ENCODE peak calls at places on chromosome 1, in four cellular contexts. Z is neural progenitor cell, K is iPS-NIHi11, E is GDM1. S is an unnamed sample.

GRCh38 chr1:63984257-63984626 is 210.4 kb downstream of the ROR1 start:
- DNase-seq in Z (no peak), K (no peak), E (no peak), S (no peak)

GRCh38 chr1:228005511-228006033 is 1.2 kb upstream of the WNT3A start:
- DNase-seq in Z (no peak), K (no peak), E (no peak), S (no peak)

GRCh38 chr1:225809842-225810578 is at the start of gene EPHX1:
- DNase-seq in Z (peak; percentile 93), K (peak; percentile 95), E (peak; percentile 81), S (peak; percentile 79)

GRCh38 chr1:17125756-17126237 is 6.5 kb upstream of the PADI2 start:
- DNase-seq in Z (peak; percentile 94), K (peak; percentile 92), E (peak; percentile 65), S (peak; percentile 78)

GRCh38 chr1:41492341-41492848 is 7.9 kb upstream of the EDN2 start:
- DNase-seq in Z (peak; percentile 43), K (peak; percentile 64), E (peak; percentile 19), S (peak; percentile 45)

GRCh38 chr1:224668991-224669390 is 52.9 kb downstream of the CNIH3 start:
- DNase-seq in Z (no peak), K (no peak), E (no peak), S (no peak)

GRCh38 chr1:22077728-22078127 is 25.2 kb downstream of the CDC42 start:
- DNase-seq in Z (no peak), K (no peak), E (no peak), S (no peak)

GRCh38 chr1:172399369-172400072 is 21.0 kb upstream of the C1orf105 start:
- DNase-seq in Z (peak; percentile 5), K (no peak), E (no peak), S (peak; percentile 42)

GRCh38 chr1:154866257-154866994 is 3.7 kb downstream of the KCNN3 start:
- DNase-seq in Z (no peak), K (no peak), E (no peak), S (no peak)

GRCh38 chr1:75492011-75492410 is 118.9 kb downstream of the SLC44A5 start:
- DNase-seq in Z (no peak), K (no peak), E (no peak), S (no peak)

GRCh38 chr1:166026143-166026542 is 140.7 kb downstream of the FAM78B start:
- DNase-seq in Z (no peak), K (no peak), E (no peak), S (no peak)

GRCh38 chr1:36888811-36889477 is 145.4 kb downstream of the GRIK3 start:
- DNase-seq in Z (no peak), K (no peak), E (no peak), S (no peak)

GRCh38 chr1:208189183-208189582 is 55.0 kb downstream of the PLXNA2 start:
- DNase-seq in Z (no peak), K (no peak), E (no peak), S (no peak)

GRCh38 chr1:87956766-87957165 is 628.1 kb downstream of the LMO4 start:
- DNase-seq in Z (no peak), K (no peak), E (no peak), S (no peak)

GRCh38 chr1:238302646-238303045 is 411.9 kb upstream of the ZP4 start:
- DNase-seq in Z (no peak), K (no peak), E (no peak), S (no peak)

GRCh38 chr1:195899762-195900352 is 708.4 kb downstream of the KCNT2 start:
- DNase-seq in Z (no peak), K (no peak), E (no peak), S (no peak)

GRCh38 chr1:206946261-206946660 is at the start of gene PIGR:
- DNase-seq in Z (no peak), K (no peak), E (no peak), S (no peak)

GRCh38 chr1:48878191-48878940 is 101.7 kb upstream of the BEND5 start:
- DNase-seq in Z (no peak), K (no peak), E (no peak), S (no peak)

GRCh38 chr1:203556047-203556851 is 62.3 kb downstream of the OPTC start:
- DNase-seq in Z (peak; percentile 50), K (peak; percentile 54), E (no peak), S (no peak)

GRCh38 chr1:173853074-173853473 is 14.7 kb downstream of the GAS5 start:
- DNase-seq in Z (peak; percentile 61), K (peak; percentile 37), E (no peak), S (no peak)

GRCh38 chr1:56295949-56296929 is 283.1 kb downstream of the PLPP3 start:
- DNase-seq in Z (no peak), K (no peak), E (no peak), S (no peak)

GRCh38 chr1:221740260-221740830 is 1.5 kb downstream of the DUSP10 start:
- DNase-seq in Z (peak; percentile 12), K (no peak), E (no peak), S (peak; percentile 5)

GRCh38 chr1:22543679-22544078 is 19.6 kb upstream of the EPHA8 start:
- DNase-seq in Z (no peak), K (no peak), E (no peak), S (no peak)

GRCh38 chr1:33186936-33187335 is 5.1 kb upstream of the TRIM62 start:
- DNase-seq in Z (no peak), K (no peak), E (no peak), S (no peak)

GRCh38 chr1:41221995-41222991 is 19.8 kb downstream of the SCMH1 start:
- DNase-seq in Z (no peak), K (no peak), E (no peak), S (no peak)

GRCh38 chr1:182781849-182782586 is 7.6 kb upstream of the NPL start:
- DNase-seq in Z (peak; percentile 78), K (peak; percentile 67), E (peak; percentile 66), S (peak; percentile 76)

GRCh38 chr1:53128401-53128800 is 14.0 kb downstream of the SLC1A7 start:
- DNase-seq in Z (no peak), K (no peak), E (no peak), S (no peak)

GRCh38 chr1:212067790-212068189 is 32.2 kb downstream of the DTL start:
- DNase-seq in Z (no peak), K (no peak), E (no peak), S (no peak)

GRCh38 chr1:65495137-65495536 is 74.7 kb downstream of the LEPR start:
- DNase-seq in Z (no peak), K (no peak), E (no peak), S (no peak)

GRCh38 chr1:201032408-201032807 is 8.9 kb upstream of the KIF21B start:
- DNase-seq in Z (peak; percentile 45), K (no peak), E (no peak), S (no peak)

GRCh38 chr1:212559929-212560328 is 48.6 kb upstream of the ATF3 start:
- DNase-seq in Z (no peak), K (no peak), E (no peak), S (no peak)

GRCh38 chr1:18907021-18907913 is 4.9 kb upstream of the ALDH4A1 start:
- DNase-seq in Z (peak; percentile 80), K (peak; percentile 70), E (peak; percentile 47), S (peak; percentile 48)

GRCh38 chr1:231866392-231867331 is 240.1 kb downstream of the DISC1 start:
- DNase-seq in Z (peak; percentile 80), K (peak; percentile 65), E (peak; percentile 31), S (peak; percentile 53)

GRCh38 chr1:16162163-16162822 is 6.4 kb upstream of the EPHA2 start:
- DNase-seq in Z (peak; percentile 80), K (peak; percentile 74), E (no peak), S (no peak)

GRCh38 chr1:38829368-38829767 is 30.2 kb downstream of the RRAGC start:
- DNase-seq in Z (no peak), K (no peak), E (no peak), S (no peak)

GRCh38 chr1:41327383-41327999 is 33.7 kb upstream of the FOXO6 start:
- DNase-seq in Z (no peak), K (no peak), E (no peak), S (no peak)

S was measured in AML-193.